ENCODE peak calls at places on chromosomes 1 and 21, in nine cellular contexts. U, O, Z, R, N, K, P, Y and L are unnamed samples.

GRCh38 chr1:15428815-15429435 is 9.3 kb upstream of the CTRC start:
- DNase-seq in U (no peak), O (no peak), Z (no peak), R (no peak), N (no peak), K (no peak), P (no peak), Y (no peak), L (no peak)

GRCh38 chr1:51669191-51669590 is 52.3 kb downstream of the OSBPL9 start:
- DNase-seq in U (no peak), O (no peak), Z (no peak), R (no peak), N (no peak), K (no peak), P (no peak), Y (no peak), L (no peak)

GRCh38 chr1:84269286-84269685 is 32.2 kb upstream of the SAMD13 start:
- DNase-seq in U (no peak), O (no peak), Z (no peak), R (no peak), N (no peak), K (no peak), P (no peak), Y (no peak), L (no peak)

GRCh38 chr1:209688746-209689234 is 13.6 kb downstream of the G0S2 start:
- DNase-seq in U (peak), O (no peak), Z (no peak), R (peak), N (no peak), K (peak), P (no peak), Y (no peak), L (peak)

GRCh38 chr1:23619299-23620188 is 60.2 kb upstream of the ID3 start:
- DNase-seq in U (no peak), O (peak), Z (no peak), R (no peak), N (peak), K (no peak), P (no peak), Y (no peak), L (no peak)

GRCh38 chr1:198155253-198155652 is 1.5 kb upstream of the NEK7 start:
- DNase-seq in U (no peak), O (no peak), Z (no peak), R (peak), N (no peak), K (peak), P (peak), Y (no peak), L (peak)

GRCh38 chr1:24896176-24896575 is 33.9 kb downstream of the RUNX3 start:
- DNase-seq in U (no peak), O (no peak), Z (no peak), R (no peak), N (no peak), K (no peak), P (no peak), Y (no peak), L (no peak)

GRCh38 chr1:67947114-67947513 is 103.3 kb downstream of the DIRAS3 start:
- DNase-seq in U (no peak), O (no peak), Z (no peak), R (no peak), N (no peak), K (no peak), P (no peak), Y (no peak), L (no peak)

GRCh38 chr1:100304921-100305320 is 38.9 kb downstream of the RTCA start:
- DNase-seq in U (no peak), O (no peak), Z (no peak), R (no peak), N (no peak), K (no peak), P (no peak), Y (no peak), L (no peak)

GRCh38 chr1:231581859-231582258 is 44.7 kb upstream of the DISC1 start:
- DNase-seq in U (no peak), O (no peak), Z (no peak), R (no peak), N (no peak), K (no peak), P (no peak), Y (no peak), L (no peak)
- TF ChIP-seq CTCF in U (no peak), O (no peak), Z (no peak), R (no peak), N (no peak), K (no peak), P (no peak), Y (no peak), L (no peak)

GRCh38 chr1:178209935-178210334 is 116.0 kb downstream of the RASAL2 start:
- DNase-seq in U (no peak), O (no peak), Z (no peak), R (no peak), N (no peak), K (no peak), P (no peak), Y (no peak), L (no peak)
- H3K4me3 ChIP-seq in U (no peak), O (no peak), Z (no peak), R (no peak), N (no peak), K (no peak), P (no peak), Y (no peak), L (no peak)

DNA sequence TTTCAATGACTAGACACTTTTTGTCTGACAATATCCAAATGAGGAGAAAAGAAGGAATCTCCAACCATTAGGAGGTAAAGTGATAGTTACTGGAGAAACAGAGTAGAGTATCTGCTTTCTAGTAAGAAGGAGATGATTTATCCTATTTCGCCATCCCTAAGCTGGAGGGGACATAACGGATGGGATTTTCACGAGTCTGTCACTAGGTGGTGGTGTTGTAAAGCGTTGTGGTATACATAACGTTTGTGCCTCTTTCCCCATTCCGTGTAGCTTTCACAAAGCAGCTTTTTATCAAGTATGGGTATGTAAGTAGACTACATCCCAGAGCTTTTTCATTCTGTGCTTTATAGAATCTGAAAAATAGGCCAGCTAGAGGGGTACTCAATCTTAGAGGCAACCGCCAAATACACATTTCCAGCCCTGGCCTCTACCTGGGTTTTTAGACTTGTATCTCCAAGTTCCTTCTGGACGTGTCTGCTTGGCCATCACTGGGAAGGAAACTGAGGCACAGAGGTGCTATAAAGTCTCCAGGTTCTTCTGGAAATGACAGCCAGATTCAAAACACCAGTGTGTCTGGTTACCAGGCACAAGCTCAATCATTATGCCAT is 33.3 kb upstream of the FAM3B start:
- DNase-seq in U (peak), O (peak), Z (peak), R (peak), N (no peak), K (peak), P (peak), Y (peak), L (peak)
- TF ChIP-seq CTCF in U (peak), O (peak), Z (peak), R (peak), N (peak), K (peak), P (peak), Y (peak), L (peak)

GRCh38 chr1:183840140-183840539 is 35.2 kb downstream of the RGL1 start:
- DNase-seq in U (no peak), O (no peak), Z (no peak), R (peak), N (no peak), K (peak), P (no peak), Y (no peak), L (no peak)

GRCh38 chr1:183841950-183842816 is 37.3 kb downstream of the RGL1 start:
- DNase-seq in U (no peak), O (peak), Z (peak), R (peak), N (no peak), K (peak), P (peak), Y (no peak), L (peak)

GRCh38 chr1:183844806-183845205 is 39.9 kb downstream of the RGL1 start:
- DNase-seq in U (no peak), O (no peak), Z (no peak), R (no peak), N (no peak), K (no peak), P (no peak), Y (no peak), L (no peak)

GRCh38 chr1:183841550-183841949 is 36.6 kb downstream of the RGL1 start:
- DNase-seq in U (no peak), O (no peak), Z (no peak), R (peak), N (no peak), K (peak), P (no peak), Y (no peak), L (no peak)

GRCh38 chr1:183842817-183843187 is 37.9 kb downstream of the RGL1 start:
- DNase-seq in U (no peak), O (no peak), Z (no peak), R (no peak), N (no peak), K (no peak), P (no peak), Y (no peak), L (no peak)
- H3K4me3 ChIP-seq in U (no peak), O (no peak), Z (no peak), R (peak), N (peak), K (no peak), P (no peak), Y (no peak), L (peak)

GRCh38 chr1:2430592-2430973 is 18.2 kb upstream of the PEX10 start:
- DNase-seq in U (no peak), O (no peak), Z (no peak), R (no peak), N (no peak), K (no peak), P (no peak), Y (no peak), L (no peak)

GRCh38 chr1:2431503-2431902 is 19.1 kb upstream of the PEX10 start:
- DNase-seq in U (no peak), O (no peak), Z (no peak), R (no peak), N (no peak), K (no peak), P (no peak), Y (no peak), L (no peak)

GRCh38 chr1:2431095-2431494 is 18.7 kb upstream of the PEX10 start:
- DNase-seq in U (no peak), O (no peak), Z (no peak), R (no peak), N (no peak), K (no peak), P (no peak), Y (no peak), L (no peak)

GRCh38 chr1:2428490-2428889 is 16.1 kb upstream of the PEX10 start:
- DNase-seq in U (no peak), O (no peak), Z (no peak), R (no peak), N (no peak), K (no peak), P (no peak), Y (no peak), L (no peak)

GRCh38 chr1:2429780-2430591 is 17.6 kb upstream of the PEX10 start:
- DNase-seq in U (no peak), O (no peak), Z (no peak), R (peak), N (no peak), K (no peak), P (no peak), Y (no peak), L (no peak)
- TF ChIP-seq CTCF in U (peak), O (no peak), Z (peak), R (peak), N (no peak), K (peak), P (peak), Y (peak), L (peak)

GRCh38 chr1:183030053-183030452 is 6.8 kb downstream of the LAMC1 start:
- DNase-seq in U (no peak), O (no peak), Z (no peak), R (peak), N (no peak), K (peak), P (no peak), Y (no peak), L (peak)

GRCh38 chr1:183027031-183027430 is 3.8 kb downstream of the LAMC1 start:
- DNase-seq in U (no peak), O (no peak), Z (no peak), R (no peak), N (no peak), K (no peak), P (no peak), Y (no peak), L (no peak)

GRCh38 chr1:183025782-183026774 is 2.9 kb downstream of the LAMC1 start:
- DNase-seq in U (no peak), O (no peak), Z (no peak), R (peak), N (no peak), K (peak), P (no peak), Y (no peak), L (peak)

GRCh38 chr1:183029591-183030000 is 6.4 kb downstream of the LAMC1 start:
- DNase-seq in U (no peak), O (no peak), Z (no peak), R (peak), N (no peak), K (peak), P (peak), Y (no peak), L (peak)

GRCh38 chr1:183027791-183028190 is 4.6 kb downstream of the LAMC1 start:
- DNase-seq in U (no peak), O (no peak), Z (no peak), R (no peak), N (no peak), K (no peak), P (no peak), Y (no peak), L (no peak)
- H3K4me3 ChIP-seq in U (no peak), O (no peak), Z (no peak), R (peak), N (peak), K (no peak), P (peak), Y (no peak), L (peak)

DNA sequence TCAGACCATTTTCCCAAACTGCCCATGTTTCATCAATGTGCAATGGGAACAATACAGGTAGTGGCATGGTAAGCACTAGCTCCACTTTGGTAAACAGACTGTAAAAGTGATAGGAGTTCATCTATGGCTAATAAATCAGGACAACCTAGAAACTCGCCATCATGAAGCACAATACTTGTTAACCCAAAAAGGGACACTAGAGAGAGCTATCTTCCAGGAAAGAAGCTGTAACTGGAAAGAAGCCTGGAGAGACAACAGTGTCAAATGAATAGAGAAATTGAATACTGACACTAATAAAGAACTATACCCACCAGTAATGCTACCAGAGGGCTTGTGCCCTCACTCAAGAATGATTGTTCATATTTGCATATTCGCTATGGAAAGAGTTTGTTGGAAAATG is 164.7 kb upstream of the RGS18 start:
- DNase-seq in U (no peak), O (no peak), Z (peak), R (peak), N (no peak), K (peak), P (no peak), Y (no peak), L (peak)
- TF ChIP-seq CTCF in U (peak), O (no peak), Z (peak), R (no peak), N (no peak), K (no peak), P (peak), Y (no peak), L (no peak)

GRCh38 chr1:8873001-8873400 is 5.5 kb downstream of the ENO1 start:
- DNase-seq in U (no peak), O (no peak), Z (no peak), R (no peak), N (no peak), K (no peak), P (no peak), Y (no peak), L (no peak)
- H3K4me3 ChIP-seq in U (peak), O (no peak), Z (no peak), R (peak), N (peak), K (peak), P (no peak), Y (peak), L (no peak)